ENCODE peak calls at places on chromosomes 3 and 15, in six cellular contexts. N is IMR-90, X is HepG2, Y is neural progenitor cell, R is H9, A is kidney. V is an unnamed sample.

GRCh38 chr3:102024270-102024904 is 175.1 kb downstream of the NFKBIZ start:
- DNase-seq in N (no peak), X (no peak), Y (no peak), R (no peak), A (no peak), V (no peak)

GRCh38 chr3:76021376-76021775 is 236.0 kb upstream of the ZNF717 start:
- DNase-seq in N (peak), X (no peak), Y (no peak), R (no peak), A (no peak), V (no peak)

GRCh38 chr3:32913790-32914446 is 37.5 kb upstream of the CCR4 start:
- DNase-seq in N (no peak), X (no peak), Y (no peak), R (no peak), A (no peak), V (no peak)

GRCh38 chr3:110193114-110193513 is 855.8 kb upstream of the DPPA4 start:
- DNase-seq in N (no peak), X (no peak), Y (no peak), R (no peak), A (no peak), V (no peak)

GRCh38 chr3:126476166-126476975 is 680 bp upstream of the ZXDC start:
- DNase-seq in N (peak), X (no peak), Y (no peak), R (peak), A (peak), V (no peak)

GRCh38 chr3:55935241-55935640 is 448.1 kb upstream of the WNT5A start:
- DNase-seq in N (no peak), X (no peak), Y (peak), R (no peak), A (peak), V (no peak)

GRCh38 chr3:69324362-69325025 is 61.4 kb downstream of the FRMD4B start:
- DNase-seq in N (no peak), X (peak), Y (peak), R (no peak), A (no peak), V (peak)

GRCh38 chr3:158727499-158728377 is 4.5 kb downstream of the RARRES1 start:
- DNase-seq in N (peak), X (peak), Y (peak), R (peak), A (no peak), V (peak)

GRCh38 chr15:62124176-62124952 is 40.7 kb downstream of the C2CD4B start:
- DNase-seq in N (peak), X (peak), Y (no peak), R (no peak), A (no peak), V (no peak)

GRCh38 chr3:148004331-148004730 is 595.2 kb downstream of the ZIC1 start:
- DNase-seq in N (no peak), X (no peak), Y (peak), R (no peak), A (no peak), V (no peak)

GRCh38 chr3:36909666-36910065 is 35.2 kb downstream of the TRANK1 start:
- DNase-seq in N (no peak), X (no peak), Y (no peak), R (no peak), A (no peak), V (no peak)

GRCh38 chr3:186417791-186418190 is 55.8 kb upstream of the DGKG start:
- DNase-seq in N (peak), X (no peak), Y (no peak), R (no peak), A (no peak), V (no peak)

GRCh38 chr3:152466784-152467183 is 198.1 kb downstream of the MBNL1 start:
- DNase-seq in N (peak), X (peak), Y (no peak), R (no peak), A (no peak), V (no peak)

GRCh38 chr3:28326458-28326926 is 22.0 kb upstream of the ZCWPW2 start:
- DNase-seq in N (peak), X (no peak), Y (no peak), R (no peak), A (no peak), V (no peak)

GRCh38 chr15:66312144-66312543 is 18.8 kb downstream of the DIS3L start:
- DNase-seq in N (no peak), X (no peak), Y (no peak), R (no peak), A (no peak), V (no peak)

GRCh38 chr15:100602822-100603393 is 519 bp downstream of the ASB7 start:
- DNase-seq in N (peak), X (peak), Y (peak), R (peak), A (no peak), V (peak)

GRCh38 chr15:57069423-57069822 is 151.0 kb downstream of the TCF12 start:
- DNase-seq in N (no peak), X (no peak), Y (no peak), R (no peak), A (no peak), V (no peak)

GRCh38 chr15:49171790-49172189 is 1.7 kb downstream of the GALK2 start:
- DNase-seq in N (no peak), X (no peak), Y (no peak), R (no peak), A (no peak), V (no peak)

GRCh38 chr3:169327969-169328368 is 335.5 kb downstream of the MECOM start:
- DNase-seq in N (no peak), X (peak), Y (no peak), R (no peak), A (no peak), V (no peak)

GRCh38 chr3:23676093-23676492 is 129.7 kb upstream of the UBE2E1 start:
- DNase-seq in N (peak), X (no peak), Y (no peak), R (no peak), A (no peak), V (no peak)

GRCh38 chr3:164408356-164408755 is 669.9 kb downstream of the SI start:
- DNase-seq in N (no peak), X (no peak), Y (no peak), R (no peak), A (no peak), V (no peak)

GRCh38 chr3:188270423-188270972 is 116.5 kb downstream of the LPP start:
- DNase-seq in N (peak), X (peak), Y (no peak), R (no peak), A (no peak), V (no peak)

GRCh38 chr15:81343371-81343770 is 19.4 kb upstream of the STARD5 start:
- DNase-seq in N (no peak), X (no peak), Y (no peak), R (no peak), A (no peak), V (no peak)

GRCh38 chr3:183826448-183826847 is 1.1 kb upstream of the MAP6D1 start:
- DNase-seq in N (no peak), X (no peak), Y (no peak), R (no peak), A (no peak), V (no peak)

GRCh38 chr3:152071315-152071714 is 197.4 kb upstream of the MBNL1 start:
- DNase-seq in N (no peak), X (no peak), Y (no peak), R (no peak), A (no peak), V (no peak)

GRCh38 chr15:68546318-68546717 is 32.5 kb upstream of the CORO2B start:
- DNase-seq in N (no peak), X (no peak), Y (no peak), R (no peak), A (no peak), V (peak)

GRCh38 chr3:177596822-177597271 is 399.6 kb upstream of the TBL1XR1 start:
- DNase-seq in N (no peak), X (no peak), Y (no peak), R (no peak), A (no peak), V (no peak)

GRCh38 chr3:71251156-71251775 is 332.3 kb downstream of the FOXP1 start:
- DNase-seq in N (peak), X (peak), Y (no peak), R (no peak), A (no peak), V (no peak)

GRCh38 chr3:190318666-190319065 is 3.6 kb downstream of the CLDN1 start:
- DNase-seq in N (no peak), X (no peak), Y (no peak), R (no peak), A (no peak), V (no peak)

GRCh38 chr15:66644815-66645345 is 57.2 kb upstream of the SMAD6 start:
- DNase-seq in N (peak), X (no peak), Y (no peak), R (no peak), A (no peak), V (no peak)

GRCh38 chr3:77530870-77531269 is 491.0 kb downstream of the ROBO2 start:
- DNase-seq in N (peak), X (no peak), Y (no peak), R (no peak), A (no peak), V (no peak)

DNA sequence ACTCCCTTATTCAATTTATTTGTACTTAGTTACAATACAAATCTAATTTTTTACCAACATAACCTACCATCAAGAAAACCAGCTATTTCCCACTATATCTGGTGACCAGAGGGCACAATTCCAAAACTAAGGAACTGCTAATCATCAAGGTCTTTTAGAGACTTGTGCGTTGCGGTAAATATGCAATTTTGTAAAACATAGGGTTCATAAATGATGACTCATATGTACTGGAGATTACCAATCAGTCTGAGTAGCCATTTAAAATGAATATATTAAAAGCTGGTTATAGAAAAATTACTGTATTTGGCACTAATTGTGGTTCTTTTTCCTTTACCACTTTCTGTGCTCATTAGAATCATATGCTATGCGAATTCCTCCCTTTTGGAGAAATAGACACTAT is 859.6 kb downstream of the ROBO1 start:
- DNase-seq in N (peak), X (no peak), Y (no peak), R (no peak), A (no peak), V (no peak)
- H3K9ac ChIP-seq in N (no peak), X (no peak), Y (no peak), R (no peak), A (no peak), V (no peak)

GRCh38 chr3:197906850-197907187 is 43.2 kb upstream of the RPL35A start:
- DNase-seq in N (no peak), X (no peak), Y (no peak), R (no peak), A (no peak), V (no peak)
- H3K9ac ChIP-seq in N (no peak), X (no peak), Y (no peak), R (no peak), A (no peak), V (no peak)

GRCh38 chr3:161939919-161940693 is 443.5 kb downstream of the OTOL1 start:
- DNase-seq in N (no peak), X (no peak), Y (peak), R (no peak), A (no peak), V (no peak)
- H3K9ac ChIP-seq in N (no peak), X (no peak), Y (no peak), R (no peak), A (no peak), V (no peak)

GRCh38 chr15:75453703-75454470 is 2.4 kb upstream of the SIN3A start:
- DNase-seq in N (peak), X (peak), Y (peak), R (peak), A (peak), V (peak)
- H3K9ac ChIP-seq in N (peak), X (peak), Y (peak), R (peak), A (peak), V (peak)

GRCh38 chr15:78083186-78083585 is 5.7 kb upstream of the TBC1D2B start:
- DNase-seq in N (no peak), X (no peak), Y (no peak), R (no peak), A (no peak), V (no peak)
- H3K9ac ChIP-seq in N (no peak), X (no peak), Y (no peak), R (no peak), A (no peak), V (no peak)

GRCh38 chr3:123347205-123347604 is 101.7 kb downstream of the ADCY5 start:
- DNase-seq in N (no peak), X (no peak), Y (no peak), R (no peak), A (no peak), V (no peak)

GRCh38 chr3:123344175-123344908 is 104.5 kb downstream of the ADCY5 start:
- DNase-seq in N (peak), X (no peak), Y (no peak), R (peak), A (no peak), V (peak)

GRCh38 chr3:123346726-123347125 is 102.2 kb downstream of the ADCY5 start:
- DNase-seq in N (no peak), X (no peak), Y (no peak), R (no peak), A (no peak), V (no peak)

GRCh38 chr3:123344941-123345594 is 103.8 kb downstream of the ADCY5 start:
- DNase-seq in N (no peak), X (no peak), Y (peak), R (no peak), A (peak), V (peak)

DNA sequence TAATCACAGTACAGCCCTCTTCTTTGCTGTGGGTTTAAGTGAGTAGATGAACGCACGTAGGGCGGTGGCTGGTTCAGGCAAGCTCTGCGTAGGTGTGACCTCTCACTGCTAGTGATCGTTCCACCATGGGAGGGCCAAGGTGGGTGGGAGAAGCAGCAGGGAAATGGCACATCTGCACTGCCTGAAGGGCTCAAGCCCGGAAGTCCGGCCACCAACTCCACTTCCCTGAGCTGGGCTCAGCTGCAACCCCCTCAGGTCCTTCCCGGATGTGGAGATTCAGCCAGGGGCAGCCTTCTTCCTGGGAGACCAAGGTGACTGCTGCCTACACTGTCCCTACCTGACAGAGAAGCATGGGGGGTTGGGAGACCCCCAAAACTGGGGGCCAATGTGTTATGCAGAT is 102.8 kb downstream of the ADCY5 start:
- DNase-seq in N (no peak), X (no peak), Y (no peak), R (no peak), A (no peak), V (peak)
- H3K9ac ChIP-seq in N (no peak), X (no peak), Y (no peak), R (no peak), A (no peak), V (no peak)

GRCh38 chr15:31337352-31338031 is 10.9 kb downstream of the KLF13 start:
- DNase-seq in N (no peak), X (no peak), Y (no peak), R (no peak), A (peak), V (no peak)
- H3K9ac ChIP-seq in N (no peak), X (no peak), Y (no peak), R (no peak), A (no peak), V (no peak)

GRCh38 chr15:39920510-39921273 is 626 bp upstream of the GPR176 start:
- DNase-seq in N (peak), X (peak), Y (peak), R (peak), A (peak), V (peak)
- H3K9ac ChIP-seq in N (peak), X (peak), Y (no peak), R (peak), A (peak), V (peak)